ENCODE peak calls at places on chromosomes 1 and 21, in six cellular contexts. I, L, M, G, H and U are unnamed samples.

GRCh38 chr1:232437510-232437909 is 192.4 kb downstream of the SIPA1L2 start:
- DNase-seq in I (no peak), L (no peak), M (no peak), G (no peak), H (no peak), U (no peak)

GRCh38 chr1:221268295-221268694 is 389.1 kb downstream of the HLX start:
- DNase-seq in I (no peak), L (no peak), M (no peak), G (no peak), H (peak), U (no peak)

GRCh38 chr1:200556005-200556404 is 64.5 kb downstream of the KIF14 start:
- DNase-seq in I (no peak), L (no peak), M (no peak), G (peak), H (no peak), U (no peak)

GRCh38 chr1:45205000-45205909 is 1.1 kb downstream of the ZSWIM5 start:
- DNase-seq in I (no peak), L (peak), M (peak), G (peak), H (peak), U (no peak)

GRCh38 chr1:115771094-115771846 is 2.8 kb upstream of the CASQ2 start:
- DNase-seq in I (no peak), L (no peak), M (no peak), G (no peak), H (no peak), U (no peak)

GRCh38 chr1:226064168-226064815 is 1.8 kb downstream of the H3-3A start:
- DNase-seq in I (peak), L (peak), M (no peak), G (no peak), H (peak), U (peak)

GRCh38 chr1:169812131-169812530 is 17.4 kb upstream of the METTL18 start:
- DNase-seq in I (no peak), L (no peak), M (no peak), G (no peak), H (no peak), U (no peak)

GRCh38 chr1:53583903-53584210 is 124.7 kb downstream of the DMRTB1 start:
- DNase-seq in I (no peak), L (no peak), M (no peak), G (no peak), H (no peak), U (no peak)

GRCh38 chr1:216807696-216808095 is 84.5 kb upstream of the ESRRG start:
- DNase-seq in I (no peak), L (no peak), M (no peak), G (no peak), H (no peak), U (no peak)

GRCh38 chr1:35274197-35274596 is 5.7 kb downstream of the ZMYM4 start:
- DNase-seq in I (no peak), L (no peak), M (no peak), G (no peak), H (no peak), U (no peak)

GRCh38 chr21:35635261-35635660 is 425.1 kb downstream of the SETD4 start:
- DNase-seq in I (no peak), L (no peak), M (no peak), G (no peak), H (peak), U (no peak)

GRCh38 chr1:153359241-153359640 is 1.6 kb downstream of the S100A9 start:
- DNase-seq in I (no peak), L (no peak), M (no peak), G (no peak), H (no peak), U (no peak)

GRCh38 chr1:19872190-19872589 is 10.0 kb upstream of the OTUD3 start:
- DNase-seq in I (no peak), L (no peak), M (no peak), G (no peak), H (no peak), U (no peak)

GRCh38 chr1:30190481-30191153 is 532.8 kb downstream of the MATN1 start:
- DNase-seq in I (no peak), L (no peak), M (no peak), G (no peak), H (no peak), U (peak)

GRCh38 chr1:86938450-86938849 is 24.0 kb downstream of the HS2ST1 start:
- DNase-seq in I (no peak), L (no peak), M (no peak), G (no peak), H (no peak), U (no peak)

GRCh38 chr1:54167422-54168139 is 14.8 kb upstream of the CDCP2 start:
- DNase-seq in I (no peak), L (peak), M (no peak), G (no peak), H (peak), U (no peak)

GRCh38 chr1:156492591-156493080 is 7.9 kb downstream of the MEF2D start:
- DNase-seq in I (no peak), L (no peak), M (peak), G (no peak), H (no peak), U (no peak)
- H3K4me3 ChIP-seq in I (no peak), L (peak), M (peak), G (no peak), H (no peak), U (peak)

GRCh38 chr1:47951026-47951425 is 46.2 kb downstream of the TRABD2B start:
- DNase-seq in I (no peak), L (no peak), M (no peak), G (no peak), H (no peak), U (no peak)
- H3K27ac ChIP-seq in I (no peak), L (no peak), M (no peak), G (no peak), H (no peak), U (no peak)

GRCh38 chr1:150567717-150568561 is 11.5 kb downstream of the MCL1 start:
- DNase-seq in I (peak), L (peak), M (peak), G (peak), H (peak), U (no peak)
- H3K4me3 ChIP-seq in I (peak), L (peak), M (peak), G (peak), H (peak), U (peak)

GRCh38 chr1:116921301-116921885 is 11.7 kb downstream of the PTGFRN start:
- DNase-seq in I (no peak), L (no peak), M (no peak), G (no peak), H (no peak), U (no peak)
- H3K27ac ChIP-seq in I (no peak), L (no peak), M (peak), G (no peak), H (no peak), U (no peak)

GRCh38 chr1:99004270-99005141 is at the start of gene PLPPR5:
- DNase-seq in I (no peak), L (peak), M (no peak), G (peak), H (peak), U (no peak)

GRCh38 chr1:99007366-99007765 is 2.7 kb upstream of the PLPPR5 start:
- DNase-seq in I (no peak), L (no peak), M (no peak), G (no peak), H (no peak), U (no peak)

GRCh38 chr1:99005142-99005491 is 456 bp upstream of the PLPPR5 start:
- DNase-seq in I (no peak), L (no peak), M (no peak), G (peak), H (peak), U (no peak)

GRCh38 chr1:99003911-99004269 is 771 bp downstream of the PLPPR5 start:
- DNase-seq in I (no peak), L (no peak), M (no peak), G (peak), H (no peak), U (no peak)

DNA sequence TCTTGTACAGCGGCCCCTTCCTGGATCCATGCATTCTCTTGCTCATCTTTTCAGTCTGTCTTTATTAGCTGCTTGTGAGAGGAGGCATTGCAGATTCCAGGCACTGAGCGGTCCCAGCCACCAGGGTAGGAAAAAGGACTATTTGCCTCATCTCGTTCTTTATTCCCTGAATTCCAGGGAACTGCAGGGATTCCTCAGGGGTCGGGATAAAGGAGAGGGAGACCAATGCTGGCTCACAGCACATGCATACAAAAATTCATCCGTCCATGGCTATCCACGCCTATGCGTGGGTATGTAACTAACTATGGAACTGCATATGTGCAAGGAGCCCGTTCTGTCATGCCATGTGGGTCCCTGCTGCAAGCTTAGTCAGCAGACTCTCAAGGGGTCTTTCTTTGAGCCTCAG is 879 bp upstream of the PLPPR5 start:
- DNase-seq in I (no peak), L (no peak), M (no peak), G (peak), H (peak), U (no peak)
- H3K4me3 ChIP-seq in I (no peak), L (no peak), M (peak), G (peak), H (no peak), U (no peak)